ENCODE peak calls at places on chromosomes 1 and 21, in nine cellular contexts. I is hepatocyte, Y is PC-3, V is neural progenitor cell, Q is GM23248, O is OCI-LY7, H is GM23338, G is SK-N-SH, D is HCT116. N is an unnamed sample.

GRCh38 chr1:152107984-152108898 is 7.0 kb downstream of the TCHH start:
- DNase-seq in I (no peak), Y (no peak), V (peak; percentile 4), Q (peak; percentile 77), O (no peak), H (peak; percentile 78), G (no peak), D (peak; percentile 63), N (no peak)

GRCh38 chr1:41407666-41408252 is 46.5 kb downstream of the FOXO6 start:
- DNase-seq in I (no peak), Y (no peak), V (no peak), Q (no peak), O (no peak), H (no peak), G (no peak), D (no peak), N (no peak)

GRCh38 chr1:112393634-112393976 is 2.4 kb upstream of the CTTNBP2NL start:
- DNase-seq in I (no peak), Y (peak; percentile 37), V (no peak), Q (peak; percentile 63), O (no peak), H (no peak), G (no peak), D (no peak), N (no peak)

GRCh38 chr1:203860396-203860951 is 925 bp upstream of the SNRPE start:
- DNase-seq in I (peak; percentile 36), Y (peak; percentile 93), V (peak; percentile 20), Q (peak; percentile 81), O (no peak), H (peak; percentile 46), G (no peak), D (no peak), N (no peak)

GRCh38 chr21:15015622-15016471 is 49.0 kb downstream of the NRIP1 start:
- DNase-seq in I (no peak), Y (peak; percentile 79), V (no peak), Q (peak; percentile 95), O (no peak), H (no peak), G (no peak), D (no peak), N (no peak)

GRCh38 chr1:63112155-63112914 is 210.0 kb upstream of the FOXD3 start:
- DNase-seq in I (no peak), Y (peak; percentile 54), V (peak; percentile 28), Q (peak; percentile 87), O (no peak), H (no peak), G (no peak), D (no peak), N (no peak)

GRCh38 chr21:38853421-38853919 is 47.7 kb downstream of the ETS2 start:
- DNase-seq in I (peak; percentile 60), Y (peak; percentile 98), V (no peak), Q (peak; percentile 91), O (peak; percentile 71), H (no peak), G (no peak), D (peak; percentile 64), N (no peak)

GRCh38 chr21:44527983-44528633 is 11.9 kb downstream of the KRTAP10-1 start:
- DNase-seq in I (no peak), Y (no peak), V (no peak), Q (no peak), O (no peak), H (no peak), G (no peak), D (no peak), N (no peak)

GRCh38 chr1:169049258-169049936 is 57.1 kb upstream of the ATP1B1 start:
- DNase-seq in I (no peak), Y (no peak), V (no peak), Q (no peak), O (no peak), H (no peak), G (no peak), D (no peak), N (no peak)

GRCh38 chr1:82227696-82228095 is 427.0 kb downstream of the ADGRL2 start:
- DNase-seq in I (no peak), Y (peak; percentile 27), V (no peak), Q (peak; percentile 4), O (no peak), H (no peak), G (no peak), D (no peak), N (no peak)

GRCh38 chr1:234912541-234913312 is 215.9 kb downstream of the TOMM20 start:
- DNase-seq in I (no peak), Y (no peak), V (no peak), Q (no peak), O (no peak), H (peak; percentile 32), G (no peak), D (no peak), N (no peak)

GRCh38 chr1:19514391-19514831 is 29.1 kb upstream of the CAPZB start:
- DNase-seq in I (no peak), Y (no peak), V (no peak), Q (no peak), O (no peak), H (no peak), G (no peak), D (no peak), N (no peak)

GRCh38 chr1:196609114-196609737 is 986 bp upstream of the KCNT2 start:
- DNase-seq in I (no peak), Y (no peak), V (peak; percentile 75), Q (peak; percentile 20), O (no peak), H (peak; percentile 79), G (peak; percentile 43), D (no peak), N (no peak)

GRCh38 chr1:228804640-228805413 is 69.5 kb downstream of the RHOU start:
- DNase-seq in I (peak; percentile 39), Y (no peak), V (no peak), Q (no peak), O (no peak), H (peak; percentile 15), G (peak; percentile 53), D (no peak), N (peak; percentile 96)

GRCh38 chr1:208967334-208967733 is 616.2 kb upstream of the CAMK1G start:
- DNase-seq in I (no peak), Y (no peak), V (no peak), Q (no peak), O (no peak), H (no peak), G (no peak), D (no peak), N (peak; percentile 19)

GRCh38 chr21:25564349-25564948 is 42.8 kb downstream of the MRPL39 start:
- DNase-seq in I (no peak), Y (no peak), V (no peak), Q (no peak), O (no peak), H (no peak), G (no peak), D (no peak), N (no peak)

GRCh38 chr1:14842891-14843290 is 244.4 kb downstream of the KAZN start:
- DNase-seq in I (no peak), Y (no peak), V (no peak), Q (no peak), O (no peak), H (no peak), G (no peak), D (no peak), N (no peak)

GRCh38 chr1:50110084-50110615 is 1.4 kb downstream of the ELAVL4 start:
- DNase-seq in I (no peak), Y (no peak), V (no peak), Q (no peak), O (no peak), H (no peak), G (no peak), D (no peak), N (no peak)

GRCh38 chr1:232963366-232963765 is 13.0 kb downstream of the NTPCR start:
- DNase-seq in I (no peak), Y (no peak), V (no peak), Q (no peak), O (no peak), H (no peak), G (no peak), D (no peak), N (no peak)

GRCh38 chr21:21921410-21922232 is 923.4 kb downstream of the NCAM2 start:
- DNase-seq in I (peak; percentile 69), Y (peak; percentile 65), V (peak; percentile 58), Q (peak; percentile 49), O (peak; percentile 5), H (peak; percentile 81), G (peak; percentile 16), D (no peak), N (peak; percentile 68)

DNA sequence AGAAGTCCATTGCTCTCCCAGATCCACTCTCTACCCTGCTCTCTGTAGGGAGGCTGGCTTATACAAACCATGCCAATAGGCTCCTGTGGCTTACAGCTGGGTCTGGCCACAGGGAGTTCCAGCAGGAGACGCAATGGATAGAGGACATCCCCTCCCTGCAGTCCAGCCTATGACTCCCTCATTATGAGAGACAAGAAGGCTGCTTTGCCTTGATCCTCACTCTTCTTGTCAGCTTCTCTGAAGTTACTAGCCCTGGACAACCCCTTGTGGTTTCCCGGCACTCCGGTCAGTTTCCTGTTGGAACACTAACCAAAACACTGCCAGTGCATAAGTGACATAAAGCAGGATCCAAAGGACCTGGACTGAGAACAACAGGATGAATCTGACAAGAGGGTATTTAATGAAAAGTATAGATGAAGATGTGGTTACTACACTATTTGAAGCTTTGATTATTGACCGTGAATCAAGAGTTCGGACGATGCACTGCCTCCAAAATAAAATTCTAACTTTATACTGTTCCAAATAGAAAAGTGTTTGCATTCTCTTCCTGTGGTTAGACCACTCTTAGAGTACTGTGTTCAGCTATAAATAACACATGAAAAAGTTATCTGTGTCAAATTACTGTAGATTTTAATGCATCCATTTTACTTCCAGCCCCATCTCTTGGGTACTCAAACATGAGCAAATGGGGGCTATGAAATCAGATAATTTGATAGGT is 32.7 kb upstream of the ZNF326 start:
- DNase-seq in I (no peak), Y (no peak), V (no peak), Q (no peak), O (no peak), H (no peak), G (no peak), D (no peak), N (no peak)
- H3K27ac ChIP-seq in I (no peak overlapping the region), Y (no peak overlapping the region), V (no peak overlapping the region), Q (no peak overlapping the region), O (no peak overlapping the region), H (no peak overlapping the region), G (peak overlapping the region; percentile 23), D (no peak overlapping the region), N (no peak overlapping the region)

GRCh38 chr1:91080650-91081049 is 58.8 kb upstream of the ZNF644 start:
- DNase-seq in I (no peak), Y (peak; percentile 9), V (no peak), Q (peak; percentile 66), O (no peak), H (no peak), G (no peak), D (no peak), N (no peak)
- TF ChIP-seq EZH2phosphoT487 in I (no peak), Y (no peak), V (no peak), Q (no peak), O (no peak), H (no peak), G (no peak), D (no peak), N (no peak)

GRCh38 chr21:18663663-18664062 is 260.1 kb upstream of the TMPRSS15 start:
- DNase-seq in I (no peak), Y (no peak), V (no peak), Q (no peak), O (no peak), H (no peak), G (no peak), D (no peak), N (no peak)
- H3K27ac ChIP-seq in I (no peak overlapping the region), Y (no peak overlapping the region), V (no peak overlapping the region), Q (no peak overlapping the region), O (no peak overlapping the region), H (no peak overlapping the region), G (no peak overlapping the region), D (no peak overlapping the region), N (no peak overlapping the region)

GRCh38 chr1:25204797-25205441 is 27.4 kb downstream of the SYF2 start:
- DNase-seq in I (peak; percentile 72), Y (peak; percentile 65), V (peak; percentile 70), Q (peak; percentile 84), O (peak; percentile 71), H (peak; percentile 83), G (peak; percentile 72), D (peak; percentile 38), N (peak; percentile 59)
- TF ChIP-seq EZH2phosphoT487 in I (no peak), Y (no peak), V (no peak), Q (no peak), O (no peak), H (no peak), G (no peak), D (no peak), N (no peak)

N was measured in MM.1S.